ENCODE peak calls at places on chromosomes 1 and 21, in five cellular contexts. One of them, this sample, is unnamed.
A peak's percentile ranks its signal among the peaks of the same experiment; 100 is the strongest.

GRCh38 chr1:229065613-229066012 is 205.3 kb upstream of the RAB4A start:
- DNase-seq in IMR-90: no peak
- DNase-seq in GM12878: no peak
- DNase-seq in HepG2: no peak
- DNase-seq in K562: no peak
- DNase-seq in this sample: no peak

GRCh38 chr1:167465751-167466150 is 52.6 kb downstream of the CD247 start:
- DNase-seq in K562: no peak
- DNase-seq in GM12878: no peak
- DNase-seq in IMR-90: no peak
- DNase-seq in HepG2: peak; percentile 15
- DNase-seq in this sample: no peak

GRCh38 chr1:201608635-201609395 is 69.9 kb downstream of the NAV1 start:
- DNase-seq in HepG2: no peak
- DNase-seq in K562: no peak
- DNase-seq in IMR-90: peak; percentile 29
- DNase-seq in GM12878: no peak
- DNase-seq in this sample: no peak

GRCh38 chr21:25974937-25975336 is 195.6 kb downstream of the APP start:
- DNase-seq in K562: no peak
- DNase-seq in GM12878: no peak
- DNase-seq in IMR-90: no peak
- DNase-seq in HepG2: no peak
- DNase-seq in this sample: no peak

GRCh38 chr1:68116643-68117235 is 66.3 kb upstream of the DIRAS3 start:
- DNase-seq in GM12878: no peak
- DNase-seq in IMR-90: peak; percentile 61
- DNase-seq in HepG2: peak; percentile 30
- DNase-seq in K562: peak; percentile 66
- DNase-seq in this sample: peak; percentile 44

GRCh38 chr1:166858726-166859419 is 17.2 kb downstream of the TADA1 start:
- DNase-seq in HepG2: no peak
- DNase-seq in K562: no peak
- DNase-seq in GM12878: no peak
- DNase-seq in IMR-90: no peak
- DNase-seq in this sample: no peak

GRCh38 chr1:85157436-85157835 is 43.4 kb downstream of the SYDE2 start:
- DNase-seq in K562: no peak
- DNase-seq in HepG2: no peak
- DNase-seq in GM12878: no peak
- DNase-seq in IMR-90: no peak
- DNase-seq in this sample: no peak

GRCh38 chr1:10105484-10105883 is 72.7 kb downstream of the UBE4B start:
- DNase-seq in GM12878: no peak
- DNase-seq in IMR-90: no peak
- DNase-seq in HepG2: no peak
- DNase-seq in K562: no peak
- DNase-seq in this sample: no peak

GRCh38 chr1:150619576-150620509 is 9.6 kb downstream of the ENSA start:
- DNase-seq in GM12878: no peak
- DNase-seq in K562: peak; percentile 88
- DNase-seq in HepG2: no peak
- DNase-seq in IMR-90: peak; percentile 80
- DNase-seq in this sample: peak; percentile 46

GRCh38 chr21:22421416-22422190 is 1423.4 kb downstream of the NCAM2 start:
- DNase-seq in IMR-90: no peak
- DNase-seq in GM12878: no peak
- DNase-seq in K562: no peak
- DNase-seq in HepG2: no peak
- DNase-seq in this sample: no peak

GRCh38 chr1:160542303-160542945 is 19.4 kb upstream of the SLAMF6 start:
- DNase-seq in HepG2: peak; percentile 58
- DNase-seq in K562: no peak
- DNase-seq in GM12878: no peak
- DNase-seq in IMR-90: no peak
- DNase-seq in this sample: no peak

GRCh38 chr1:118209648-118210047 is 24.6 kb upstream of the SPAG17 start:
- DNase-seq in IMR-90: no peak
- DNase-seq in HepG2: no peak
- DNase-seq in GM12878: no peak
- DNase-seq in K562: no peak
- DNase-seq in this sample: no peak

GRCh38 chr21:34511787-34512451 is at the start of gene KCNE1:
- DNase-seq in HepG2: no peak
- DNase-seq in K562: no peak
- DNase-seq in IMR-90: no peak
- DNase-seq in GM12878: no peak
- DNase-seq in this sample: no peak
- TF ChIP-seq MXI1 in HepG2: no peak
- TF ChIP-seq MXI1 in K562: no peak
- TF ChIP-seq MXI1 in IMR-90: no peak
- TF ChIP-seq MXI1 in GM12878: no peak
- TF ChIP-seq MXI1 in this sample: no peak

GRCh38 chr1:55056632-55056992 is 17.3 kb downstream of the PCSK9 start:
- DNase-seq in K562: no peak
- DNase-seq in IMR-90: no peak
- DNase-seq in HepG2: no peak
- DNase-seq in GM12878: no peak
- DNase-seq in this sample: no peak
- H3K27me3 ChIP-seq in K562: no peaks in the 10 kb centered on the region
- H3K27me3 ChIP-seq in IMR-90: peaks cover 26% of the 10 kb centered on the region
- H3K27me3 ChIP-seq in HepG2: no peaks in the 10 kb centered on the region
- H3K27me3 ChIP-seq in GM12878: no peaks in the 10 kb centered on the region
- H3K27me3 ChIP-seq in this sample: no peaks in the 10 kb centered on the region

GRCh38 chr1:234479310-234479559 is 256 bp upstream of the TARBP1 start:
- DNase-seq in HepG2: no peak
- DNase-seq in IMR-90: no peak
- DNase-seq in GM12878: no peak
- DNase-seq in K562: no peak
- DNase-seq in this sample: no peak

GRCh38 chr1:234478152-234478480 is 863 bp downstream of the TARBP1 start:
- DNase-seq in HepG2: peak; percentile 33
- DNase-seq in IMR-90: peak; percentile 28
- DNase-seq in K562: peak; percentile 79
- DNase-seq in GM12878: no peak
- DNase-seq in this sample: peak; percentile 82

GRCh38 chr1:234477373-234478151 is 1.4 kb downstream of the TARBP1 start:
- DNase-seq in HepG2: no peak
- DNase-seq in K562: no peak
- DNase-seq in IMR-90: no peak
- DNase-seq in GM12878: no peak
- DNase-seq in this sample: peak; percentile 25

GRCh38 chr1:234479866-234480265 is 887 bp upstream of the TARBP1 start:
- DNase-seq in K562: no peak
- DNase-seq in GM12878: no peak
- DNase-seq in HepG2: no peak
- DNase-seq in IMR-90: no peak
- DNase-seq in this sample: no peak

GRCh38 chr1:234478481-234479309 is at the start of gene TARBP1:
- DNase-seq in GM12878: no peak
- DNase-seq in HepG2: peak; percentile 66
- DNase-seq in IMR-90: peak; percentile 78
- DNase-seq in K562: peak; percentile 84
- DNase-seq in this sample: peak; percentile 96
- TF ChIP-seq CTCF in GM12878: peak; percentile 41
- TF ChIP-seq CTCF in HepG2: peak; percentile 34
- TF ChIP-seq CTCF in IMR-90: peak; percentile 36
- TF ChIP-seq CTCF in K562: peak; percentile 41
- TF ChIP-seq CTCF in this sample: no peak

DNA sequence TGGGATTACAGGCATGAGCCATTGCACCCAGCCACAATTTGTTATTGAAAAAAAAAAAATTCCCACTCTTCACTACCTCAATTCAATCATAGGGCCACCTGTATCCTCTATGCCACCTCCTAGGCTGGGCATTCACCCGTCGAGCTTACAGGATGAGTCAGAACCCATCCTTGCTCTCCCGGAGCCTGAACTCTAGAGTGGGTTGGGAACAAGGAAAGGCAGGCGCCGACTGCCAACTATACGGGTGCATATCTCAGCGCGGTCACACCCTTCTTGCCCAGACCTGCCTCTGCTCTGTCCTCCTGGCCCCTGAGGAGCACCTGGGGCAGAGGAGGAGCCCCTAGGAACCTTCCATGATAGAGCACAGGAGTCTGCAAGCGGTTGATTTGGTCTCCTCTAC is 21.4 kb upstream of the LBR start:
- DNase-seq in HepG2: no peak
- DNase-seq in IMR-90: no peak
- DNase-seq in K562: no peak
- DNase-seq in GM12878: no peak
- DNase-seq in this sample: no peak
- TF ChIP-seq MXI1 in HepG2: no peak
- TF ChIP-seq MXI1 in IMR-90: no peak
- TF ChIP-seq MXI1 in K562: no peak
- TF ChIP-seq MXI1 in GM12878: no peak
- TF ChIP-seq MXI1 in this sample: no peak

GRCh38 chr1:17676387-17677060 is 78.6 kb upstream of the ACTL8 start:
- DNase-seq in GM12878: no peak
- DNase-seq in HepG2: no peak
- DNase-seq in IMR-90: no peak
- DNase-seq in K562: no peak
- DNase-seq in this sample: no peak
- H3K27me3 ChIP-seq in GM12878: no peaks in the 10 kb centered on the region
- H3K27me3 ChIP-seq in HepG2: no peaks in the 10 kb centered on the region
- H3K27me3 ChIP-seq in IMR-90: no peaks in the 10 kb centered on the region
- H3K27me3 ChIP-seq in K562: peaks cover 2% of the 10 kb centered on the region
- H3K27me3 ChIP-seq in this sample: no peaks in the 10 kb centered on the region

DNA sequence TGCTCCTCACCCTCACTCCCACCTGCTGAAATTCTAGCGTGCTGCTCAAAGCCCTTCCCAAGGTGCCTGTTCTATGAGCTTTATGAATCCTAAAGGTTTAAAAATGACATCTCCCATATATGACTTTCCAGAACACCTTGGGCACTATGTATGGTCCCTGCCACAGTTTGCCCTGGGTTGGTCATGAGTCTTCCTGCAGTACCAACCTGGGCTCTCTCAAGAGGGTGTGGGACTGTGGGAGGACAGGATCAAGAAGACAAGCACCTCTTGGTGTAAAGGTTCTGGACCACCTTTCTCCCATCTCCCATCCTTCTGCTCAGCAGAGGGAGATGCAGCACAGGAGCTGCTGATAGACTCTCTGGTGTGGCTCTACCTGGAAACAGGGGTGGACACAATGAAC is 134.1 kb downstream of the FCRL5 start:
- DNase-seq in GM12878: no peak
- DNase-seq in IMR-90: no peak
- DNase-seq in K562: no peak
- DNase-seq in HepG2: no peak
- DNase-seq in this sample: no peak
- TF ChIP-seq CTCF in GM12878: no peak
- TF ChIP-seq CTCF in IMR-90: no peak
- TF ChIP-seq CTCF in K562: no peak
- TF ChIP-seq CTCF in HepG2: no peak
- TF ChIP-seq CTCF in this sample: no peak

DNA sequence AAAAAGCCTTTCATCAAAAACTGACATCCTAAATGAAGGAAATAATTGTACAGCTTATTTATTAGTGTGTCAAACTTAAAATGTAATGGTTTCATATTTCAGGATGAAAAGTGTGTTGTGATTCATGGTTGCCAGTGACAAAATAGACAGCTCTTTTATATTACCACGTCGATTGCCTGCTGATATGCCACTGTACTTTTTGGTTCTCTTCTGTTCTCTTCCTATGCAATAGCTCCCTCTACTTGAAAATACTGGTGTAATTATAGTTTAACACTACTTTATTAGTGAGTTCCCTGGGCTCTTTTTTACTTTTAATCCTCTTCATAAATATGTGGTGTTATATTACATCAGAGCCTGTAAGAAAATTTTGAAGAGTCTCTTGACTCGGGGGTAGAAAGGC is 111.3 kb downstream of the PATJ start:
- DNase-seq in HepG2: no peak
- DNase-seq in K562: no peak
- DNase-seq in IMR-90: peak; percentile 22
- DNase-seq in GM12878: no peak
- DNase-seq in this sample: peak; percentile 31
- TF ChIP-seq MXI1 in HepG2: no peak
- TF ChIP-seq MXI1 in K562: no peak
- TF ChIP-seq MXI1 in IMR-90: no peak
- TF ChIP-seq MXI1 in GM12878: no peak
- TF ChIP-seq MXI1 in this sample: no peak